ENCODE peak calls at places on chromosomes 5 and 9, in ten cellular contexts. P, R, S, A, X, Z, I, B, V and M are unnamed samples.

GRCh38 chr9:20524776-20525175 is 97.5 kb downstream of the MLLT3 start:
- DNase-seq in P (no peak), R (no peak), S (no peak), A (no peak), X (peak), Z (no peak), I (no peak), B (no peak), V (no peak), M (no peak)

GRCh38 chr5:143393516-143393915 is 10.0 kb downstream of the NR3C1 start:
- DNase-seq in P (no peak), R (no peak), S (no peak), A (no peak), X (no peak), Z (no peak), I (no peak), B (no peak), V (no peak), M (no peak)

GRCh38 chr9:115595951-115596742 is 478.2 kb upstream of the TNC start:
- DNase-seq in P (no peak), R (peak), S (no peak), A (no peak), X (no peak), Z (no peak), I (no peak), B (no peak), V (no peak), M (no peak)

GRCh38 chr5:162209005-162209605 is 141.5 kb downstream of the GABRG2 start:
- DNase-seq in P (no peak), R (no peak), S (peak), A (peak), X (peak), Z (no peak), I (no peak), B (no peak), V (no peak), M (peak)

GRCh38 chr5:154627711-154628678 is 127.2 kb upstream of the LARP1 start:
- DNase-seq in P (no peak), R (peak), S (no peak), A (no peak), X (no peak), Z (no peak), I (no peak), B (peak), V (no peak), M (no peak)

GRCh38 chr5:143354025-143354424 is 49.5 kb downstream of the NR3C1 start:
- DNase-seq in P (no peak), R (no peak), S (no peak), A (no peak), X (no peak), Z (no peak), I (no peak), B (no peak), V (no peak), M (no peak)

GRCh38 chr9:114121445-114122151 is 22.5 kb upstream of the KIF12 start:
- DNase-seq in P (no peak), R (no peak), S (no peak), A (no peak), X (no peak), Z (no peak), I (peak), B (no peak), V (no peak), M (no peak)

GRCh38 chr5:132378580-132378979 is 9.1 kb downstream of the SLC22A5 start:
- DNase-seq in P (no peak), R (no peak), S (no peak), A (no peak), X (peak), Z (peak), I (no peak), B (no peak), V (no peak), M (no peak)

GRCh38 chr9:130243882-130244170 is 21.7 kb upstream of the HMCN2 start:
- DNase-seq in P (no peak), R (no peak), S (no peak), A (no peak), X (no peak), Z (peak), I (peak), B (no peak), V (no peak), M (no peak)

GRCh38 chr5:111099058-111099778 is 7.1 kb downstream of the WDR36 start:
- DNase-seq in P (no peak), R (no peak), S (no peak), A (no peak), X (no peak), Z (no peak), I (no peak), B (no peak), V (no peak), M (no peak)

GRCh38 chr5:112475747-112476435 is 56.8 kb upstream of the EPB41L4A start:
- DNase-seq in P (no peak), R (no peak), S (no peak), A (no peak), X (no peak), Z (no peak), I (no peak), B (no peak), V (no peak), M (no peak)

GRCh38 chr9:124242331-124243194 is 15.2 kb upstream of the NEK6 start:
- DNase-seq in P (peak), R (no peak), S (no peak), A (no peak), X (peak), Z (peak), I (no peak), B (no peak), V (no peak), M (peak)

GRCh38 chr5:21452429-21452828 is 1400.7 kb downstream of the CDH12 start:
- DNase-seq in P (no peak), R (no peak), S (no peak), A (peak), X (no peak), Z (no peak), I (no peak), B (no peak), V (no peak), M (no peak)

GRCh38 chr5:147084702-147085101 is 150.1 kb upstream of the STK32A start:
- DNase-seq in P (no peak), R (no peak), S (peak), A (no peak), X (no peak), Z (no peak), I (no peak), B (no peak), V (no peak), M (no peak)

GRCh38 chr9:27467486-27467885 is 56.6 kb upstream of the IFNK start:
- DNase-seq in P (no peak), R (peak), S (no peak), A (no peak), X (no peak), Z (no peak), I (no peak), B (no peak), V (no peak), M (no peak)

GRCh38 chr9:130414081-130414731 is 30.6 kb upstream of the ASS1 start:
- DNase-seq in P (no peak), R (no peak), S (no peak), A (no peak), X (no peak), Z (no peak), I (no peak), B (no peak), V (peak), M (no peak)

GRCh38 chr5:76657683-76658311 is 34.6 kb upstream of the F2RL2 start:
- DNase-seq in P (no peak), R (no peak), S (no peak), A (no peak), X (no peak), Z (no peak), I (no peak), B (no peak), V (no peak), M (peak)

GRCh38 chr5:150734579-150735384 is 24.0 kb downstream of the DCTN4 start:
- DNase-seq in P (peak), R (no peak), S (no peak), A (no peak), X (peak), Z (peak), I (peak), B (no peak), V (no peak), M (no peak)

GRCh38 chr9:37936965-37937364 is 33.0 kb upstream of the SLC25A51 start:
- DNase-seq in P (peak), R (peak), S (no peak), A (no peak), X (no peak), Z (no peak), I (no peak), B (no peak), V (no peak), M (no peak)

GRCh38 chr5:65946198-65946745 is 19.9 kb downstream of the ERBIN start:
- DNase-seq in P (no peak), R (no peak), S (no peak), A (no peak), X (no peak), Z (no peak), I (no peak), B (no peak), V (no peak), M (no peak)

GRCh38 chr9:114169029-114169939 is 13.9 kb downstream of the COL27A1 start:
- DNase-seq in P (no peak), R (peak), S (no peak), A (no peak), X (no peak), Z (no peak), I (peak), B (no peak), V (peak), M (no peak)

GRCh38 chr9:3900673-3901318 is 375.0 kb upstream of the RFX3 start:
- DNase-seq in P (no peak), R (no peak), S (no peak), A (no peak), X (peak), Z (no peak), I (no peak), B (no peak), V (no peak), M (no peak)

GRCh38 chr9:5832093-5832542 is 799 bp downstream of the ERMP1 start:
- DNase-seq in P (no peak), R (no peak), S (no peak), A (peak), X (peak), Z (no peak), I (no peak), B (no peak), V (no peak), M (no peak)

GRCh38 chr5:72498284-72498683 is 8.9 kb downstream of the ZNF366 start:
- DNase-seq in P (no peak), R (peak), S (no peak), A (no peak), X (no peak), Z (no peak), I (no peak), B (no peak), V (no peak), M (no peak)

GRCh38 chr5:32713396-32714381 is 2.6 kb downstream of the NPR3 start:
- DNase-seq in P (peak), R (peak), S (peak), A (no peak), X (no peak), Z (no peak), I (peak), B (peak), V (no peak), M (peak)

GRCh38 chr5:69368458-69369368 is 607 bp downstream of the AK6 start:
- DNase-seq in P (no peak), R (peak), S (no peak), A (peak), X (peak), Z (no peak), I (no peak), B (no peak), V (no peak), M (peak)

GRCh38 chr5:177509991-177510566 is 453 bp upstream of the DOK3 start:
- DNase-seq in P (no peak), R (no peak), S (no peak), A (no peak), X (peak), Z (no peak), I (peak), B (no peak), V (no peak), M (no peak)

GRCh38 chr5:151810907-151811306 is 39.2 kb downstream of the G3BP1 start:
- DNase-seq in P (no peak), R (no peak), S (no peak), A (no peak), X (no peak), Z (no peak), I (no peak), B (no peak), V (no peak), M (no peak)

DNA sequence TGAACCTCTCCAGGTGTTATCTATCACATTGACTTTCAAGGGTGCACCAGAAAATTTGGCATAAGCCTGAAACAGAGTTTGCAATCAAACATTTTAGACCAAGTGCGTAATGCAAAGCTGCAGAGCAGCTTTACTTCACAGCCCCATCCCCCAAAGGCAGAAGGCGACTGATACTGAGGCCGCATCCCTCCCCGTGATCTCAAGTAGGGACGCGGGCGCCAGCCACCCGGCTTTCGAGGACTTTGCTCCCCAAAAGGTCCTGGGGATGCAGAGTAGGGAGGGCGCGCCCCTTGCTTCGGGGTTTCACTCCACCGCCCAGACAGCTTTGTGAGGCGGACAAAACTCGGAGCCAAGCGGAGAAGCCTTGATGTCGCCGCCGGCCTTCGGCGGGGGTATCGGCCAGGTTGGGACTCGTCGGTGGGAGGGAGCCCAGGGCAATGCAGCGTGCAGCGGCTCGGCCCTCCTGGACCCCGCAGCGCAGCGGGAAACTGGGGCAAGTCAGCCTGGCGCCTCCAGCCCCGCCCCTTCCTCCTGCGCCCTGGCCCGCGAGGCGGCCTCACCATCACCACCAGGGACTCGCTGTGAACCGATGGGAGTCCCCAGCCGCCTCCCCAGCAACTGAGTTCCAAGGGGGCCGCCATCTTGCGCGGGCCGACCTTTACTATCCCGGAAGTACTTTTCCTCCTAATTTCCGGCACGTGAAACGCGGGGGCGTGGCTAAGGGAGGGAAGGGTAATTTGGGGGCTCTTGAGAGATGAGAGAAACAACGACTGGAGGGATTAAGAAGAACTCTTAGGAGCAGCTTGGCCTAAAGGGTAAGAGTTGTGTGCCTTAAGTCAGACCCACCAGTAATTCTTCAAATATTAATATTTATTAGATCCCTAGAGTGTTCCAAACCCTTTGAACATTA is at the start of gene MTX3:
- DNase-seq in P (peak), R (peak), S (peak), A (peak), X (no peak), Z (peak), I (peak), B (peak), V (peak), M (peak)
- TF ChIP-seq CTCF in P (no peak), R (no peak), S (no peak), A (peak), X (no peak), Z (no peak), I (peak), B (no peak), V (no peak), M (no peak)

DNA sequence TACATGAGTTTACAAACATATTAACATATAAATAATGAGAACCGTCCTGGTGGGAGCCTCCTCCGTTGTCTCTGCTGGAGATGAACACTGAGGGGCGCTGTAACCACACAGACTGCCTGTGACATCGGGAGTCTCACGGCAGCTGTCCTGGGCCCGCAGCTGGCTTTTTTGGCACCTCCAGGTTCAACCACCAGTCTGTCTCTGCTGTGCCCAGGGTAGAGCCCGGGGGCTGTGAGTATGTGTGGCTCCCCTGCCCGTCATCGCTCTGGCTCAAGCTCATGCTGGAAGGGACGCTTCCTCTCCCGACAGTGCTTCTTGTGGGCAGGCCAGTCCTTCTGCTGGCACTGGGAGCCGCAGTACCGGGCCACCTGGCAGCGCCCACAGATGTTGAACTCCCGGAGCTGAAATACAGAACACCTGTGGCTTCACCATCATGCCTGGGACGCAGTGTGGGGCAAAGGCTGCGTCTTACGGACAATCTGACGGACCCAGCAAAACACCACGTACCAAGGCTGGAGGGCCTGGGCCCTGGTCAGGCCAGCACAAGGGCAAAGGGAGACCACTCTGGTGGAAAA is 3.6 kb upstream of the DPH7 start:
- DNase-seq in P (no peak), R (no peak), S (no peak), A (no peak), X (peak), Z (peak), I (no peak), B (no peak), V (no peak), M (no peak)
- TF ChIP-seq CTCF in P (peak), R (peak), S (peak), A (peak), X (peak), Z (peak), I (peak), B (peak), V (no peak), M (no peak)

GRCh38 chr5:102971693-102972293 is 148.1 kb downstream of the GIN1 start:
- DNase-seq in P (no peak), R (peak), S (no peak), A (peak), X (peak), Z (no peak), I (no peak), B (no peak), V (no peak), M (no peak)
- TF ChIP-seq CTCF in P (peak), R (peak), S (peak), A (peak), X (no peak), Z (peak), I (peak), B (peak), V (no peak), M (no peak)

GRCh38 chr5:67396975-67397374 is 200.4 kb upstream of the CD180 start:
- DNase-seq in P (no peak), R (no peak), S (no peak), A (no peak), X (no peak), Z (no peak), I (no peak), B (no peak), V (no peak), M (no peak)
- TF ChIP-seq CTCF in P (no peak), R (no peak), S (no peak), A (no peak), X (no peak), Z (no peak), I (no peak), B (no peak), V (no peak), M (no peak)

GRCh38 chr5:129400395-129400983 is 59.6 kb upstream of the ADAMTS19 start:
- DNase-seq in P (no peak), R (no peak), S (no peak), A (no peak), X (no peak), Z (no peak), I (no peak), B (no peak), V (no peak), M (no peak)
- TF ChIP-seq CTCF in P (peak), R (peak), S (peak), A (no peak), X (no peak), Z (peak), I (no peak), B (no peak), V (no peak), M (peak)

DNA sequence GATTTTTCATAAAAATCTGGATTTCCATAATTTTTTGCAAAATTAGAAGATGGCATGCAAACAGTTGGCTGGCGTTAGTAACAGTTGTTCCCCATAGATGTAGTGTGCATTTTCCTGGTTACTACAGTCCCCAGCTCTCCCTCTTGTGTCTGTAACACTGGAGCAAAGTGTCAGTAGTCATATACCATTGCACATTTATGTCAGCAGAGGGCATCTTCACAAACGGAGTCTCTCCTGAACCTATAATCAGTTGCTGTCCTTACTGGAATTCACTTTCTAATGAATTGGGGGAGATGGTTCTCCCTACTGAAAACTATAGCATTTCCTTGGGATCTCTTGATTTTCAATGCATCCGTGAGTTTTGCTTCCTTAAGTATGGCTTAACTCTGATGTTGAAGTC is 44.7 kb upstream of the DMAC1 start:
- DNase-seq in P (no peak), R (no peak), S (no peak), A (peak), X (peak), Z (no peak), I (no peak), B (no peak), V (no peak), M (peak)
- TF ChIP-seq CTCF in P (peak), R (peak), S (peak), A (peak), X (peak), Z (no peak), I (peak), B (no peak), V (peak), M (no peak)

DNA sequence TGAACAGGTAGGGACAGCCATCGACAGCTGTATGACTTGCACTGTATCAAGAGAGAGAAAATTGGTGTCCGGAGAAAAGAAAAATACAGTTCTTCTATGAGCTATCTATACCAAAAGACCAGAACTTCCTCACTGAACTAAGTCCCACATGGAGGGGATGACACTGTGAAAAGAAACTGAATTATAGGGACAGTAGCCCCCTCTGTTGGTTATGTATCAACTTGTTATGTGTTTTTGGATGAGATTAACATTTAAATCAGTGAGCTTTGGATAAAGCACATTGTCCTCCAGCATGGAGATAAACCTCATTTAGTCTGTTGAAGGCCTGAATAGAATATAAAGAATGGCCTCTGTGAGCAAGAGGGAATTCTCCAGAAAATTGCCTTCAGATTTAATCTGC is 176.6 kb upstream of the SH3GL2 start:
- DNase-seq in P (no peak), R (no peak), S (no peak), A (peak), X (peak), Z (no peak), I (no peak), B (no peak), V (no peak), M (peak)
- TF ChIP-seq CTCF in P (no peak), R (peak), S (peak), A (peak), X (peak), Z (no peak), I (no peak), B (no peak), V (no peak), M (peak)

DNA sequence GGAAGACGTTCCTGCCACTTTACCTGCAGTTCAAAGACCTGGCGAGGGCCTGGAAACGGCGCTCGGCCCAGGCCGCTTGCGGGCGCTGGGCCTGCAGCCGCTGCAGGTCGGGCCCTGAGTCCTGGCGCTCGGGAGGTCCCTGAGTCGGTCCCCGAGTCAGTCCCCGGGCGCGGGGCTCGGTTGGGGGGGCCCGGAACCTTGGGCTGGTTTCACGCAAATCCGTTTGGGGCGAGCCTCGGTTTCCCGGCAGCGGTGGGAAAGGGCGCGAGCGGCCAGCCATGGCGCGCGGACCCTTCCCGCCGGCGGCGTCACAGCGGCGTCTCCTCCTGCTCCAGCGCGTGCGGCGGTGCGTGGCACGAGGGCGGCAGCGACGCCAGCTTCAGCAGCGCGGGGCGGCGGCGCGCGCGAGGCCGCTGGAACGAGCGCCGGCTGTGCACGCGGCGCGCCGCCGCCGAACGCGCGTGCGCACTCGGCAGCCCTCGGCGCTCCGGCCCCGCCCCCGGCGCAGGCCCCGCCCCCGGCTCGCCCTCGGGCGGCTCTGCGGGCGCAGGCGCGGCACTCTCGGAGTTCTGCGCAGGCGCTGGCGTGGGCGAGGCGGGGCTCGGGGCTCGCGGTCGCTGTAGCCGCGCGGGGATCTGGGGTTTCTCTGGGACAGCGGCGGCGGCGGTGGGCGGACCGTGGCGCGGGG is 29.8 kb downstream of the EXOC3 start:
- DNase-seq in P (peak), R (peak), S (peak), A (peak), X (peak), Z (peak), I (peak), B (peak), V (peak), M (peak)
- TF ChIP-seq CTCF in P (no peak), R (no peak), S (no peak), A (peak), X (no peak), Z (no peak), I (no peak), B (no peak), V (no peak), M (no peak)